ENCODE peak calls at places on chromosomes 4 and X, in seven cellular contexts. V is COR-L47; G is mammary epithelial cell; C is activated T-cell treated with anti-CD3 and anti-CD28 coated beads, Interleukin-2, amount 50 U/mL, for 72 hours; X is SW480; W is AG09309; O is activated CD4-positive, alpha-beta T cell treated with anti-CD3 and anti-CD28 coated beads, Interleukin-2, amount 50 U/mL, for 48 hours. N is an unnamed sample.

GRCh38 chr4:105666693-105667092 is 41.8 kb downstream of the INTS12 start:
- DNase-seq in V (peak; percentile 17), G (peak; percentile 39), C (no peak), X (no peak), W (no peak), O (no peak), N (peak; percentile 52)

GRCh38 chr4:151801547-151802516 is 41.0 kb upstream of the GATB start:
- DNase-seq in V (peak; percentile 22), G (no peak), C (peak; percentile 58), X (peak; percentile 94), W (no peak), O (peak; percentile 72), N (no peak)

GRCh38 chrX:139448996-139449395 is 81.5 kb upstream of the F9 start:
- DNase-seq in V (no peak), G (no peak), C (no peak), X (peak; percentile 1), W (no peak), O (no peak), N (no peak)

GRCh38 chrX:12903646-12904045 is 2.8 kb upstream of the TLR8 start:
- DNase-seq in V (no peak), G (no peak), C (no peak), X (no peak), W (no peak), O (no peak), N (no peak)

GRCh38 chr4:57442834-57443291 is 332.7 kb upstream of the IGFBP7 start:
- DNase-seq in V (peak; percentile 65), G (peak; percentile 29), C (no peak), X (peak; percentile 25), W (no peak), O (peak; percentile 2), N (peak; percentile 7)

GRCh38 chr4:89549907-89550306 is 242.3 kb upstream of the GPRIN3 start:
- DNase-seq in V (no peak), G (peak; percentile 4), C (no peak), X (no peak), W (no peak), O (no peak), N (peak; percentile 28)

GRCh38 chr4:39102297-39102696 is 40.3 kb downstream of the KLHL5 start:
- DNase-seq in V (no peak), G (no peak), C (no peak), X (no peak), W (no peak), O (no peak), N (no peak)

GRCh38 chr4:69830529-69831269 is 29.2 kb downstream of the SULT1E1 start:
- DNase-seq in V (peak; percentile 79), G (peak; percentile 34), C (no peak), X (no peak), W (no peak), O (no peak), N (peak; percentile 13)

GRCh38 chrX:9464435-9465371 is at the start of gene TBL1X:
- DNase-seq in V (peak; percentile 8), G (no peak), C (peak; percentile 77), X (peak; percentile 19), W (no peak), O (peak; percentile 49), N (no peak)

GRCh38 chrX:150200820-150201287 is 162.3 kb upstream of the MAMLD1 start:
- DNase-seq in V (no peak), G (peak; percentile 98), C (peak; percentile 84), X (peak; percentile 92), W (peak; percentile 95), O (peak; percentile 50), N (peak; percentile 97)

N was measured in foreskin keratinocyte.